ENCODE peak calls at places on chromosome 1, in eight cellular contexts. One of them, this sample, is unnamed.

GRCh38 chr1:161177112-161177935 is at the start of gene B4GALT3:
- DNase-seq in activated CD4-positive, alpha-beta T cell treated with anti-CD3 and anti-CD28 coated beads for 24 hours: peak
- DNase-seq in B cell: peak
- DNase-seq in left colon: peak
- DNase-seq in NCI-H748 treated with DMSO at 0.1 percent for 48 hours: peak
- DNase-seq in stimulated activated CD8-positive, alpha-beta memory T cell treated with anti-CD3 and anti-CD28 coated beads, Interleukin-4, amount 100 ng/mL, for 24 hours: peak
- DNase-seq in activated gamma-delta T cell treated with anti-CD3 and anti-CD28 coated beads, Interleukin-2, amount 50 U/mL, for 16 hours: peak
- DNase-seq in NCI-H2029: peak
- DNase-seq in this sample: peak

GRCh38 chr1:95561244-95561840 is 327.3 kb downstream of the RWDD3 start:
- DNase-seq in stimulated activated CD8-positive, alpha-beta memory T cell treated with anti-CD3 and anti-CD28 coated beads, Interleukin-4, amount 100 ng/mL, for 24 hours: no peak
- DNase-seq in left colon: no peak
- DNase-seq in activated gamma-delta T cell treated with anti-CD3 and anti-CD28 coated beads, Interleukin-2, amount 50 U/mL, for 16 hours: no peak
- DNase-seq in NCI-H748 treated with DMSO at 0.1 percent for 48 hours: no peak
- DNase-seq in NCI-H2029: peak
- DNase-seq in B cell: no peak
- DNase-seq in activated CD4-positive, alpha-beta T cell treated with anti-CD3 and anti-CD28 coated beads for 24 hours: no peak
- DNase-seq in this sample: no peak

GRCh38 chr1:84430519-84430918 is 32.2 kb downstream of the DNASE2B start:
- DNase-seq in activated CD4-positive, alpha-beta T cell treated with anti-CD3 and anti-CD28 coated beads for 24 hours: no peak
- DNase-seq in NCI-H2029: no peak
- DNase-seq in B cell: no peak
- DNase-seq in activated gamma-delta T cell treated with anti-CD3 and anti-CD28 coated beads, Interleukin-2, amount 50 U/mL, for 16 hours: no peak
- DNase-seq in stimulated activated CD8-positive, alpha-beta memory T cell treated with anti-CD3 and anti-CD28 coated beads, Interleukin-4, amount 100 ng/mL, for 24 hours: no peak
- DNase-seq in NCI-H748 treated with DMSO at 0.1 percent for 48 hours: no peak
- DNase-seq in left colon: no peak
- DNase-seq in this sample: no peak

GRCh38 chr1:163166886-163167555 is 35.7 kb downstream of the RGS5 start:
- DNase-seq in activated CD4-positive, alpha-beta T cell treated with anti-CD3 and anti-CD28 coated beads for 24 hours: no peak
- DNase-seq in B cell: no peak
- DNase-seq in NCI-H748 treated with DMSO at 0.1 percent for 48 hours: no peak
- DNase-seq in NCI-H2029: no peak
- DNase-seq in stimulated activated CD8-positive, alpha-beta memory T cell treated with anti-CD3 and anti-CD28 coated beads, Interleukin-4, amount 100 ng/mL, for 24 hours: no peak
- DNase-seq in activated gamma-delta T cell treated with anti-CD3 and anti-CD28 coated beads, Interleukin-2, amount 50 U/mL, for 16 hours: no peak
- DNase-seq in left colon: no peak
- DNase-seq in this sample: no peak

GRCh38 chr1:230804396-230804795 is 57.2 kb downstream of the CAPN9 start:
- DNase-seq in stimulated activated CD8-positive, alpha-beta memory T cell treated with anti-CD3 and anti-CD28 coated beads, Interleukin-4, amount 100 ng/mL, for 24 hours: no peak
- DNase-seq in B cell: no peak
- DNase-seq in activated CD4-positive, alpha-beta T cell treated with anti-CD3 and anti-CD28 coated beads for 24 hours: no peak
- DNase-seq in NCI-H748 treated with DMSO at 0.1 percent for 48 hours: no peak
- DNase-seq in left colon: no peak
- DNase-seq in NCI-H2029: no peak
- DNase-seq in activated gamma-delta T cell treated with anti-CD3 and anti-CD28 coated beads, Interleukin-2, amount 50 U/mL, for 16 hours: no peak
- DNase-seq in this sample: no peak

GRCh38 chr1:208203127-208203847 is 40.9 kb downstream of the PLXNA2 start:
- DNase-seq in stimulated activated CD8-positive, alpha-beta memory T cell treated with anti-CD3 and anti-CD28 coated beads, Interleukin-4, amount 100 ng/mL, for 24 hours: no peak
- DNase-seq in left colon: peak
- DNase-seq in NCI-H748 treated with DMSO at 0.1 percent for 48 hours: peak
- DNase-seq in B cell: no peak
- DNase-seq in activated CD4-positive, alpha-beta T cell treated with anti-CD3 and anti-CD28 coated beads for 24 hours: no peak
- DNase-seq in NCI-H2029: peak
- DNase-seq in activated gamma-delta T cell treated with anti-CD3 and anti-CD28 coated beads, Interleukin-2, amount 50 U/mL, for 16 hours: no peak
- DNase-seq in this sample: no peak

GRCh38 chr1:230208619-230209261 is 141.7 kb downstream of the GALNT2 start:
- DNase-seq in activated gamma-delta T cell treated with anti-CD3 and anti-CD28 coated beads, Interleukin-2, amount 50 U/mL, for 16 hours: peak
- DNase-seq in B cell: peak
- DNase-seq in activated CD4-positive, alpha-beta T cell treated with anti-CD3 and anti-CD28 coated beads for 24 hours: peak
- DNase-seq in stimulated activated CD8-positive, alpha-beta memory T cell treated with anti-CD3 and anti-CD28 coated beads, Interleukin-4, amount 100 ng/mL, for 24 hours: peak
- DNase-seq in NCI-H748 treated with DMSO at 0.1 percent for 48 hours: no peak
- DNase-seq in NCI-H2029: no peak
- DNase-seq in left colon: no peak
- DNase-seq in this sample: peak

GRCh38 chr1:158998781-158999161 is 10.9 kb upstream of the IFI16 start:
- DNase-seq in NCI-H2029: peak
- DNase-seq in activated CD4-positive, alpha-beta T cell treated with anti-CD3 and anti-CD28 coated beads for 24 hours: no peak
- DNase-seq in activated gamma-delta T cell treated with anti-CD3 and anti-CD28 coated beads, Interleukin-2, amount 50 U/mL, for 16 hours: peak
- DNase-seq in left colon: no peak
- DNase-seq in B cell: peak
- DNase-seq in stimulated activated CD8-positive, alpha-beta memory T cell treated with anti-CD3 and anti-CD28 coated beads, Interleukin-4, amount 100 ng/mL, for 24 hours: no peak
- DNase-seq in NCI-H748 treated with DMSO at 0.1 percent for 48 hours: peak
- DNase-seq in this sample: no peak

GRCh38 chr1:198408716-198409115 is 131.8 kb downstream of the ATP6V1G3 start:
- DNase-seq in left colon: no peak
- DNase-seq in NCI-H2029: no peak
- DNase-seq in activated CD4-positive, alpha-beta T cell treated with anti-CD3 and anti-CD28 coated beads for 24 hours: no peak
- DNase-seq in NCI-H748 treated with DMSO at 0.1 percent for 48 hours: no peak
- DNase-seq in B cell: no peak
- DNase-seq in stimulated activated CD8-positive, alpha-beta memory T cell treated with anti-CD3 and anti-CD28 coated beads, Interleukin-4, amount 100 ng/mL, for 24 hours: no peak
- DNase-seq in activated gamma-delta T cell treated with anti-CD3 and anti-CD28 coated beads, Interleukin-2, amount 50 U/mL, for 16 hours: no peak
- DNase-seq in this sample: no peak

GRCh38 chr1:160124709-160125478 is 9.3 kb downstream of the ATP1A2 start:
- DNase-seq in B cell: no peak
- DNase-seq in activated gamma-delta T cell treated with anti-CD3 and anti-CD28 coated beads, Interleukin-2, amount 50 U/mL, for 16 hours: no peak
- DNase-seq in stimulated activated CD8-positive, alpha-beta memory T cell treated with anti-CD3 and anti-CD28 coated beads, Interleukin-4, amount 100 ng/mL, for 24 hours: no peak
- DNase-seq in activated CD4-positive, alpha-beta T cell treated with anti-CD3 and anti-CD28 coated beads for 24 hours: no peak
- DNase-seq in NCI-H748 treated with DMSO at 0.1 percent for 48 hours: no peak
- DNase-seq in NCI-H2029: no peak
- DNase-seq in left colon: no peak
- DNase-seq in this sample: peak

GRCh38 chr1:117387060-117387633 is 19.9 kb downstream of the MAN1A2 start:
- DNase-seq in left colon: no peak
- DNase-seq in NCI-H748 treated with DMSO at 0.1 percent for 48 hours: no peak
- DNase-seq in stimulated activated CD8-positive, alpha-beta memory T cell treated with anti-CD3 and anti-CD28 coated beads, Interleukin-4, amount 100 ng/mL, for 24 hours: no peak
- DNase-seq in B cell: no peak
- DNase-seq in NCI-H2029: no peak
- DNase-seq in activated CD4-positive, alpha-beta T cell treated with anti-CD3 and anti-CD28 coated beads for 24 hours: no peak
- DNase-seq in activated gamma-delta T cell treated with anti-CD3 and anti-CD28 coated beads, Interleukin-2, amount 50 U/mL, for 16 hours: no peak
- DNase-seq in this sample: no peak

GRCh38 chr1:216500273-216500967 is 77.2 kb upstream of the USH2A start:
- DNase-seq in stimulated activated CD8-positive, alpha-beta memory T cell treated with anti-CD3 and anti-CD28 coated beads, Interleukin-4, amount 100 ng/mL, for 24 hours: no peak
- DNase-seq in B cell: no peak
- DNase-seq in activated CD4-positive, alpha-beta T cell treated with anti-CD3 and anti-CD28 coated beads for 24 hours: no peak
- DNase-seq in NCI-H748 treated with DMSO at 0.1 percent for 48 hours: no peak
- DNase-seq in NCI-H2029: peak
- DNase-seq in left colon: no peak
- DNase-seq in activated gamma-delta T cell treated with anti-CD3 and anti-CD28 coated beads, Interleukin-2, amount 50 U/mL, for 16 hours: no peak
- DNase-seq in this sample: no peak

GRCh38 chr1:156194300-156194652 is 372 bp downstream of the SLC25A44 start:
- DNase-seq in left colon: no peak
- DNase-seq in NCI-H2029: no peak
- DNase-seq in NCI-H748 treated with DMSO at 0.1 percent for 48 hours: no peak
- DNase-seq in activated gamma-delta T cell treated with anti-CD3 and anti-CD28 coated beads, Interleukin-2, amount 50 U/mL, for 16 hours: no peak
- DNase-seq in activated CD4-positive, alpha-beta T cell treated with anti-CD3 and anti-CD28 coated beads for 24 hours: no peak
- DNase-seq in B cell: no peak
- DNase-seq in stimulated activated CD8-positive, alpha-beta memory T cell treated with anti-CD3 and anti-CD28 coated beads, Interleukin-4, amount 100 ng/mL, for 24 hours: no peak
- DNase-seq in this sample: no peak

GRCh38 chr1:204493882-204494280 is 724 bp downstream of the PIK3C2B start:
- DNase-seq in B cell: no peak
- DNase-seq in left colon: peak
- DNase-seq in stimulated activated CD8-positive, alpha-beta memory T cell treated with anti-CD3 and anti-CD28 coated beads, Interleukin-4, amount 100 ng/mL, for 24 hours: peak
- DNase-seq in NCI-H748 treated with DMSO at 0.1 percent for 48 hours: peak
- DNase-seq in activated gamma-delta T cell treated with anti-CD3 and anti-CD28 coated beads, Interleukin-2, amount 50 U/mL, for 16 hours: peak
- DNase-seq in activated CD4-positive, alpha-beta T cell treated with anti-CD3 and anti-CD28 coated beads for 24 hours: no peak
- DNase-seq in NCI-H2029: peak
- DNase-seq in this sample: no peak

GRCh38 chr1:162212713-162213112 is 143.2 kb downstream of the NOS1AP start:
- DNase-seq in left colon: peak
- DNase-seq in activated CD4-positive, alpha-beta T cell treated with anti-CD3 and anti-CD28 coated beads for 24 hours: no peak
- DNase-seq in NCI-H748 treated with DMSO at 0.1 percent for 48 hours: no peak
- DNase-seq in stimulated activated CD8-positive, alpha-beta memory T cell treated with anti-CD3 and anti-CD28 coated beads, Interleukin-4, amount 100 ng/mL, for 24 hours: no peak
- DNase-seq in B cell: no peak
- DNase-seq in activated gamma-delta T cell treated with anti-CD3 and anti-CD28 coated beads, Interleukin-2, amount 50 U/mL, for 16 hours: no peak
- DNase-seq in NCI-H2029: no peak
- DNase-seq in this sample: no peak

This sample was measured in gastrocnemius medialis.